ENCODE peak calls at places on chromosomes 2 and 18, in six cellular contexts. U is uterus, N is right cardiac atrium, Q is pancreas, M is mesendoderm, V is neural progenitor cell. R is an unnamed sample.

GRCh38 chr2:30433902-30434301 is 13.1 kb upstream of the LCLAT1 start:
- DNase-seq in M (peak; percentile 36), U (no peak), Q (no peak), V (no peak), N (no peak), R (no peak)

GRCh38 chr2:168490015-168490874 is 34.2 kb downstream of the CERS6 start:
- DNase-seq in V (peak; percentile 18), M (peak; percentile 48), Q (no peak), N (no peak), U (no peak), R (no peak)

GRCh38 chr2:54568876-54569298 is 112.8 kb downstream of the SPTBN1 start:
- DNase-seq in V (peak; percentile 13), N (no peak), Q (no peak), U (no peak), M (no peak), R (peak; percentile 44)

GRCh38 chr2:151106805-151107490 is 154.7 kb downstream of the RBM43 start:
- DNase-seq in U (no peak), N (no peak), Q (no peak), V (no peak), M (peak; percentile 0), R (no peak)

GRCh38 chr2:101578671-101579070 is 103.8 kb upstream of the RFX8 start:
- DNase-seq in U (no peak), Q (no peak), V (no peak), N (no peak), M (no peak), R (no peak)

GRCh38 chr2:46239847-46240181 is 57.4 kb upstream of the EPAS1 start:
- DNase-seq in V (no peak), U (no peak), N (no peak), Q (no peak), M (no peak), R (peak; percentile 60)

GRCh38 chr2:234273887-234274584 is 222.8 kb downstream of the ARL4C start:
- DNase-seq in Q (no peak), N (no peak), U (no peak), M (no peak), V (no peak), R (peak; percentile 81)

GRCh38 chr2:203897544-203897943 is 30.0 kb downstream of the CTLA4 start:
- DNase-seq in Q (no peak), M (no peak), U (no peak), V (no peak), N (no peak), R (no peak)

GRCh38 chr2:217552081-217552480 is 450.7 kb downstream of the TNS1 start:
- DNase-seq in N (no peak), Q (no peak), V (no peak), M (peak; percentile 95), U (no peak), R (no peak)

GRCh38 chr2:224685120-224685519 is 31.0 kb downstream of the CCDC195 start:
- DNase-seq in Q (no peak), M (no peak), N (no peak), U (no peak), V (no peak), R (no peak)

GRCh38 chr18:48694295-48694694 is 155.5 kb downstream of the CTIF start:
- DNase-seq in N (no peak), Q (no peak), V (no peak), U (no peak), M (no peak), R (no peak)

GRCh38 chr18:52387246-52387645 is 47.2 kb downstream of the DCC start:
- DNase-seq in N (no peak), M (no peak), Q (no peak), V (no peak), U (no peak), R (no peak)

GRCh38 chr2:81403508-81403907 is 1099.0 kb upstream of the LRRTM1 start:
- DNase-seq in U (no peak), M (no peak), N (no peak), Q (no peak), V (no peak), R (no peak)

GRCh38 chr2:197168705-197169104 is 141.9 kb downstream of the ANKRD44 start:
- DNase-seq in Q (no peak), U (peak; percentile 39), V (peak; percentile 91), N (peak; percentile 60), M (peak; percentile 87), R (peak; percentile 47)

GRCh38 chr18:56645415-56646016 is 5.6 kb upstream of the WDR7 start:
- DNase-seq in Q (no peak), V (peak; percentile 4), M (peak; percentile 18), U (no peak), N (no peak), R (no peak)

GRCh38 chr2:187709063-187709462 is 154.8 kb upstream of the TFPI start:
- DNase-seq in Q (no peak), N (no peak), V (no peak), U (no peak), M (no peak), R (no peak)

GRCh38 chr2:220779918-220780317 is 792.2 kb downstream of the EPHA4 start:
- DNase-seq in Q (no peak), N (no peak), U (no peak), V (no peak), M (no peak), R (no peak)

GRCh38 chr2:111665551-111666116 is 218.4 kb downstream of the ANAPC1 start:
- DNase-seq in M (no peak), U (no peak), N (no peak), Q (no peak), V (no peak), R (no peak)

GRCh38 chr2:240142859-240143258 is 2.4 kb upstream of the OTOS start:
- DNase-seq in N (no peak), V (no peak), M (no peak), U (no peak), Q (peak; percentile 32), R (no peak)

GRCh38 chr2:71670430-71670795 is 217.1 kb downstream of the DYSF start:
- DNase-seq in N (no peak), Q (no peak), M (no peak), V (no peak), U (no peak), R (no peak)

GRCh38 chr2:150389487-150389886 is 98.0 kb downstream of the RND3 start:
- DNase-seq in N (no peak), V (no peak), U (no peak), M (peak; percentile 14), Q (no peak), R (no peak)

GRCh38 chr2:237742191-237742590 is 56.4 kb upstream of the RBM44 start:
- DNase-seq in V (no peak), N (no peak), U (no peak), Q (no peak), M (no peak), R (no peak)

GRCh38 chr18:37084912-37085311 is 256.0 kb downstream of the KIAA1328 start:
- DNase-seq in V (peak; percentile 1), Q (no peak), M (peak; percentile 90), N (no peak), U (no peak), R (no peak)

GRCh38 chr2:102358496-102358895 is 2.9 kb downstream of the IL18R1 start:
- DNase-seq in V (no peak), Q (no peak), U (no peak), M (no peak), N (no peak), R (no peak)

GRCh38 chr2:239110595-239111048 is 262.7 kb downstream of the TWIST2 start:
- DNase-seq in U (peak; percentile 69), Q (peak; percentile 79), M (no peak), V (no peak), N (no peak), R (no peak)

GRCh38 chr2:129465045-129465444 is 514.4 kb upstream of the RAB6C start:
- DNase-seq in N (no peak), Q (no peak), M (no peak), U (no peak), V (no peak), R (no peak)

GRCh38 chr18:64851796-64852195 is 702.9 kb upstream of the LINC00305 start:
- DNase-seq in Q (peak; percentile 8), U (no peak), V (no peak), N (no peak), M (no peak), R (no peak)

GRCh38 chr2:150486539-150487484 is 655 bp downstream of the RND3 start:
- DNase-seq in Q (peak; percentile 32), M (peak; percentile 72), V (peak; percentile 66), U (peak; percentile 36), N (peak; percentile 30), R (no peak)

GRCh38 chr2:212549463-212549862 is 10.9 kb upstream of the ERBB4 start:
- DNase-seq in Q (no peak), V (no peak), U (no peak), N (no peak), M (no peak), R (no peak)

GRCh38 chr2:219701847-219702634 is 74.6 kb downstream of the SLC4A3 start:
- DNase-seq in Q (no peak), V (peak; percentile 45), U (no peak), M (peak; percentile 64), N (no peak), R (no peak)

GRCh38 chr18:59715966-59716369 is 18.7 kb upstream of the CCBE1 start:
- DNase-seq in U (no peak), N (no peak), M (no peak), Q (no peak), V (no peak), R (no peak)

GRCh38 chr2:109129356-109129920 is 433 bp downstream of the SH3RF3 start:
- DNase-seq in Q (peak; percentile 66), V (peak; percentile 66), M (peak; percentile 34), U (peak; percentile 32), N (peak; percentile 50), R (peak; percentile 21)

GRCh38 chr2:214265991-214266489 is 144.8 kb upstream of the VWC2L start:
- DNase-seq in Q (no peak), V (no peak), U (no peak), N (no peak), M (no peak), R (no peak)

DNA sequence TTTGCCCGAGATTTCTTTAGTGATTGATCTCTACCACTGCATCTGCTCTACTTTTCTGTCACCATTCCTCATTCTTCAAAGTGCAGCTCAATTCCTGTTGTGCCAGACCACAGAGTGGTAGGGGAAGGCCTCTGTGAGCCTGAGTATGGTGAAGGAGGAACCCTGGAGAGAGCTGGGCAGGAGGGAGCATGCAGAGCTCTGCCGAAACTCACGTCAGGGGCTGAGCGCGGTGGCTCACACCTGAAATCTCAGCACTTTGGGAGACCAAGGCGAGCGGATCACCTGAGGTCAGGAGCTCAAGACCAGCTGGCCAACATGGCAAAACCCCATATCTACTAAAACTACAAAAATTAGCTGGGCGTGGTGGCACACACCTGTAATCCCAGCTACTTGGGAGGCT is 54.1 kb downstream of the PKP4 start:
- DNase-seq in Q (no peak), N (no peak), U (no peak), V (no peak), M (no peak), R (no peak)
- H3K27ac ChIP-seq in Q (no peak overlapping the region), N (no peak overlapping the region), U (no peak overlapping the region), V (no peak overlapping the region), M (no peak overlapping the region), R (no peak overlapping the region)

GRCh38 chr2:144702051-144702450 is 182.1 kb upstream of the ZEB2 start:
- DNase-seq in U (no peak), M (no peak), N (no peak), V (no peak), Q (no peak), R (no peak)
- H3K4me1 ChIP-seq in U (no peaks in the 10 kb centered on the region), M (no peaks in the 10 kb centered on the region), N (no peaks in the 10 kb centered on the region), V (no peaks in the 10 kb centered on the region), Q (no peaks in the 10 kb centered on the region), R (no peaks in the 10 kb centered on the region)

GRCh38 chr2:209425082-209426071 is 1.5 kb downstream of the MAP2 start:
- DNase-seq in M (peak; percentile 73), V (peak; percentile 38), Q (no peak), U (no peak), N (no peak), R (peak; percentile 8)
- H3K27ac ChIP-seq in M (no peak overlapping the region), V (no peak overlapping the region), Q (no peak overlapping the region), U (no peak overlapping the region), N (no peak overlapping the region), R (no peak overlapping the region)

GRCh38 chr2:43303120-43303519 is 76.7 kb upstream of the ZFP36L2 start:
- DNase-seq in N (no peak), Q (no peak), V (no peak), U (no peak), M (no peak), R (no peak)
- H3K4me1 ChIP-seq in N (peaks cover 22% of the 10 kb centered on the region), Q (peaks cover 17% of the 10 kb centered on the region), V (peaks cover 12% of the 10 kb centered on the region), U (peaks cover 7% of the 10 kb centered on the region), M (no peaks in the 10 kb centered on the region), R (no peaks in the 10 kb centered on the region)

R was measured in CD4-positive, CD25-positive, alpha-beta regulatory T cell.